ENCODE peak calls at places on chromosomes 5 and 9, in seven cellular contexts. One of them, this sample, is unnamed.

GRCh38 chr5:442335-443238 is at the start of gene EXOC3:
- DNase-seq in tibial artery: peak; percentile 81
- DNase-seq in uterus: peak; percentile 72
- DNase-seq in neural progenitor cell: peak; percentile 91
- DNase-seq in fibroblast of lung: peak; percentile 65
- DNase-seq in OCI-LY7: peak; percentile 86
- DNase-seq in tibial nerve: no peak
- DNase-seq in this sample: peak; percentile 69

GRCh38 chr5:139744471-139745120 is 51.0 kb upstream of the PSD2 start:
- DNase-seq in uterus: no peak
- DNase-seq in OCI-LY7: no peak
- DNase-seq in fibroblast of lung: no peak
- DNase-seq in tibial artery: no peak
- DNase-seq in tibial nerve: no peak
- DNase-seq in neural progenitor cell: no peak
- DNase-seq in this sample: no peak

GRCh38 chr5:59496524-59497134 is 396.9 kb downstream of the PDE4D start:
- DNase-seq in OCI-LY7: peak; percentile 41
- DNase-seq in uterus: no peak
- DNase-seq in neural progenitor cell: peak; percentile 9
- DNase-seq in fibroblast of lung: peak; percentile 15
- DNase-seq in tibial nerve: no peak
- DNase-seq in tibial artery: no peak
- DNase-seq in this sample: no peak

GRCh38 chr5:151122828-151123227 is 34.8 kb downstream of the ANXA6 start:
- DNase-seq in fibroblast of lung: no peak
- DNase-seq in tibial nerve: no peak
- DNase-seq in neural progenitor cell: no peak
- DNase-seq in uterus: no peak
- DNase-seq in tibial artery: no peak
- DNase-seq in OCI-LY7: no peak
- DNase-seq in this sample: no peak

GRCh38 chr9:107738789-107739188 is 249.2 kb upstream of the KLF4 start:
- DNase-seq in tibial artery: no peak
- DNase-seq in OCI-LY7: no peak
- DNase-seq in neural progenitor cell: no peak
- DNase-seq in tibial nerve: no peak
- DNase-seq in uterus: no peak
- DNase-seq in fibroblast of lung: peak; percentile 21
- DNase-seq in this sample: no peak

GRCh38 chr9:125486576-125486975 is 220.4 kb downstream of the MAPKAP1 start:
- DNase-seq in fibroblast of lung: peak; percentile 47
- DNase-seq in neural progenitor cell: no peak
- DNase-seq in tibial nerve: no peak
- DNase-seq in tibial artery: no peak
- DNase-seq in uterus: peak; percentile 32
- DNase-seq in OCI-LY7: no peak
- DNase-seq in this sample: no peak

GRCh38 chr9:105295986-105296385 is 51.5 kb downstream of the SLC44A1 start:
- DNase-seq in fibroblast of lung: peak; percentile 17
- DNase-seq in OCI-LY7: no peak
- DNase-seq in tibial artery: no peak
- DNase-seq in tibial nerve: no peak
- DNase-seq in neural progenitor cell: peak; percentile 45
- DNase-seq in uterus: no peak
- DNase-seq in this sample: no peak

GRCh38 chr5:81140942-81141341 is 92.2 kb upstream of the CKMT2 start:
- DNase-seq in fibroblast of lung: peak; percentile 82
- DNase-seq in OCI-LY7: no peak
- DNase-seq in neural progenitor cell: no peak
- DNase-seq in tibial nerve: peak; percentile 70
- DNase-seq in tibial artery: no peak
- DNase-seq in uterus: peak; percentile 31
- DNase-seq in this sample: no peak

GRCh38 chr5:37519304-37519703 is 140.2 kb downstream of the WDR70 start:
- DNase-seq in neural progenitor cell: no peak
- DNase-seq in fibroblast of lung: no peak
- DNase-seq in OCI-LY7: no peak
- DNase-seq in tibial artery: no peak
- DNase-seq in uterus: no peak
- DNase-seq in tibial nerve: no peak
- DNase-seq in this sample: no peak

GRCh38 chr9:20189871-20190270 is 401.0 kb upstream of the SLC24A2 start:
- DNase-seq in neural progenitor cell: peak; percentile 82
- DNase-seq in tibial artery: no peak
- DNase-seq in uterus: no peak
- DNase-seq in OCI-LY7: no peak
- DNase-seq in fibroblast of lung: no peak
- DNase-seq in tibial nerve: no peak
- DNase-seq in this sample: no peak

GRCh38 chr5:180642181-180643140 is 6.9 kb downstream of the FLT4 start:
- DNase-seq in tibial nerve: no peak
- DNase-seq in fibroblast of lung: no peak
- DNase-seq in tibial artery: peak; percentile 39
- DNase-seq in neural progenitor cell: no peak
- DNase-seq in OCI-LY7: no peak
- DNase-seq in uterus: peak; percentile 8
- DNase-seq in this sample: no peak

GRCh38 chr9:137989999-137990715 is 112.6 kb downstream of the CACNA1B start:
- DNase-seq in neural progenitor cell: no peak
- DNase-seq in OCI-LY7: no peak
- DNase-seq in tibial artery: peak; percentile 44
- DNase-seq in uterus: no peak
- DNase-seq in tibial nerve: no peak
- DNase-seq in fibroblast of lung: no peak
- DNase-seq in this sample: no peak

GRCh38 chr9:87725356-87725899 is 491 bp upstream of the CTSL start:
- DNase-seq in tibial nerve: no peak
- DNase-seq in neural progenitor cell: peak; percentile 50
- DNase-seq in tibial artery: peak; percentile 68
- DNase-seq in OCI-LY7: no peak
- DNase-seq in uterus: peak; percentile 46
- DNase-seq in fibroblast of lung: no peak
- DNase-seq in this sample: no peak

GRCh38 chr9:118192807-118193206 is 488.6 kb downstream of the TLR4 start:
- DNase-seq in uterus: no peak
- DNase-seq in neural progenitor cell: no peak
- DNase-seq in OCI-LY7: no peak
- DNase-seq in tibial artery: no peak
- DNase-seq in tibial nerve: no peak
- DNase-seq in fibroblast of lung: no peak
- DNase-seq in this sample: no peak

GRCh38 chr5:84215521-84215920 is 169.2 kb downstream of the EDIL3 start:
- DNase-seq in tibial nerve: no peak
- DNase-seq in fibroblast of lung: no peak
- DNase-seq in uterus: no peak
- DNase-seq in OCI-LY7: no peak
- DNase-seq in neural progenitor cell: no peak
- DNase-seq in tibial artery: no peak
- DNase-seq in this sample: no peak

GRCh38 chr5:87686975-87687374 is 274.2 kb upstream of the CCNH start:
- DNase-seq in fibroblast of lung: no peak
- DNase-seq in tibial nerve: no peak
- DNase-seq in neural progenitor cell: no peak
- DNase-seq in tibial artery: no peak
- DNase-seq in uterus: no peak
- DNase-seq in OCI-LY7: no peak
- DNase-seq in this sample: no peak

DNA sequence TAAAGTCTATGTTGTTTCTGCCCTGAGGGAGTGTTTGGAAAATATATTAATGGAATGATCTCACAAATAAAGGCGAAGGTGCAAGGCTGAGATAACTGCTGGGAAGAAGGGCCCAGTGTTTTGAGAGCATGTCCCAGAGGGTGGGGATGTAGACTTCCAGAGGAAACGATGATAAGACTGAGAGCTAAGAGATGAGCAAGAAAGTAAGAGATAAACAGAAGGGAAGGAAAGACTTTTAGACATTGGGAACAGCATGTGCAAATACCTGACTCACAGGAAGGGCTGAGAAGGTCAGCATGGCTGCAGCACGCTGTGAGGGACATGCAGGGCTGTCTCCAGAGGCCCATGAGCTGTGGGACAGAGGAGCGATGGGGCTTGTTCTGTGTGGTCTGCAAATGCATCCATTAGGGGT is 19.9 kb upstream of the ADRB2 start:
- DNase-seq in fibroblast of lung: no peak
- DNase-seq in tibial artery: no peak
- DNase-seq in neural progenitor cell: no peak
- DNase-seq in OCI-LY7: no peak
- DNase-seq in uterus: no peak
- DNase-seq in tibial nerve: no peak
- DNase-seq in this sample: no peak
- H3K4me3 ChIP-seq in fibroblast of lung: no peak overlapping the region
- H3K4me3 ChIP-seq in tibial artery: no peak overlapping the region
- H3K4me3 ChIP-seq in neural progenitor cell: no peak overlapping the region
- H3K4me3 ChIP-seq in OCI-LY7: peak overlapping the region; percentile 12
- H3K4me3 ChIP-seq in uterus: no peak overlapping the region
- H3K4me3 ChIP-seq in tibial nerve: no peak overlapping the region
- H3K4me3 ChIP-seq in this sample: no peak overlapping the region

DNA sequence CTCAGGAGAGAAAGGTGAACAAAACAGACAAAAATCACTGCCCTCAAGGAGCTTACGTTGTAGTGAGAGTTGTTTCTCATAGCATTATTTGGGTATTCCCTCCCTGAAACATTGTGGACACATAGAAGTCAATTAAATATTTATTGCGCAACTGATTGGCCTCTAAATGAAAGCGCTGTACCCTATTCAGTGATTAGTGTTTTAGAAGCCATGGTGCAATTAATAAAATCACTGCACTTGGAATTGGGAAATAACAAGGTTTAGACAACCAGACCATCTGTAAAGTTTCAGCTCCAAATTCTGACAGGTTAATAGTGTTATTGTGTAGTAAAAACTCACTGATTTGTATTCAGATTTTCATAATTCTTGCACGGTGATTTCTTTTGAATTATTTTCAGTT is 35.9 kb downstream of the TNPO1 start:
- DNase-seq in tibial nerve: no peak
- DNase-seq in tibial artery: no peak
- DNase-seq in OCI-LY7: no peak
- DNase-seq in fibroblast of lung: no peak
- DNase-seq in neural progenitor cell: no peak
- DNase-seq in uterus: no peak
- DNase-seq in this sample: no peak
- H3K36me3 ChIP-seq in tibial nerve: peaks cover 17% of the 10 kb centered on the region
- H3K36me3 ChIP-seq in tibial artery: peaks cover 23% of the 10 kb centered on the region
- H3K36me3 ChIP-seq in OCI-LY7: peaks cover 88% of the 10 kb centered on the region
- H3K36me3 ChIP-seq in fibroblast of lung: peaks cover 6% of the 10 kb centered on the region
- H3K36me3 ChIP-seq in neural progenitor cell: peaks cover 35% of the 10 kb centered on the region
- H3K36me3 ChIP-seq in uterus: no peaks in the 10 kb centered on the region
- H3K36me3 ChIP-seq in this sample: peaks cover 5% of the 10 kb centered on the region

GRCh38 chr5:124740991-124741583 is 5.4 kb downstream of the ZNF608 start:
- DNase-seq in uterus: no peak
- DNase-seq in OCI-LY7: peak; percentile 59
- DNase-seq in tibial artery: no peak
- DNase-seq in tibial nerve: no peak
- DNase-seq in fibroblast of lung: peak; percentile 82
- DNase-seq in neural progenitor cell: no peak
- DNase-seq in this sample: no peak

GRCh38 chr5:124743534-124744169 is 2.8 kb downstream of the ZNF608 start:
- DNase-seq in tibial artery: no peak
- DNase-seq in tibial nerve: no peak
- DNase-seq in fibroblast of lung: no peak
- DNase-seq in uterus: no peak
- DNase-seq in OCI-LY7: peak; percentile 75
- DNase-seq in neural progenitor cell: peak; percentile 30
- DNase-seq in this sample: no peak

GRCh38 chr5:124742521-124742920 is 3.9 kb downstream of the ZNF608 start:
- DNase-seq in tibial nerve: no peak
- DNase-seq in fibroblast of lung: no peak
- DNase-seq in OCI-LY7: no peak
- DNase-seq in tibial artery: no peak
- DNase-seq in uterus: no peak
- DNase-seq in neural progenitor cell: no peak
- DNase-seq in this sample: no peak

GRCh38 chr5:124742983-124743533 is 3.4 kb downstream of the ZNF608 start:
- DNase-seq in uterus: no peak
- DNase-seq in OCI-LY7: peak; percentile 50
- DNase-seq in tibial nerve: no peak
- DNase-seq in neural progenitor cell: no peak
- DNase-seq in tibial artery: peak; percentile 57
- DNase-seq in fibroblast of lung: peak; percentile 82
- DNase-seq in this sample: no peak

DNA sequence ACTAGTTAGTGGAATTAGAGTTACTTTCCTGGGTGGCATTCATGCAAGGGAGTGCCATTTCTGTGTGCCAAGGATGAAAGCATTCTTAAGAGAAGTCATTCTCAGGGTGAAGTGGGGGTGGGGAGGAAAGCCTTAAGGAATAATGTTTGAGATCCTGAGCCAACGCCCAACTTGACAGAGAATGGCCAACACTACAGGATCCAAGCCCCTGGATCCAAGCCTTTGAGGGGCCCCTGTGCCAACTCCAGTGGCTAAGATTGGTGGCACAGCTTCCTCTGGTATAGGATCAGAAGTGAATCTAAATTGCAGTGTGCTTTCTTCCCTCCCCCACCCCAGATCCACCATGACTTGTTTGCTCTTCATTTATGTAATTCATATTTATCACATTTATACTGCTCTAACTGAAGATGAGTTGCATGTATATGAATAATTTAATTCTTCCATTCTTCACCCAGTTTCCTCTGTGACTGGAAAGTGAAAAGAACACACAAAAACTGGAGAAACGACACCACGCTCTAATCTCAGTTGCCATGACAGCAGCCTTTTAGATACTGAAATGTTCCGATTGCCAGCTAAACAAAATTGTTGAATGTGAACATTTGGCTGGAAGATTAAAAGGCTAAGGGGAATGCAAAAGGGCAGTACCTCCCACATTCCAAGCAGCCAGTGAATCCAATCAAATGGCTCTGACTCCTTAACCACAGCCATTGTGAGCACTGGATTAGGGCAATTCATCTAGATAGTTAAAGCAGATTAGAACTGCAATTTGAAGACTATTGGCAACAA is 4.5 kb downstream of the ZNF608 start:
- DNase-seq in tibial nerve: no peak
- DNase-seq in fibroblast of lung: peak; percentile 92
- DNase-seq in uterus: no peak
- DNase-seq in tibial artery: no peak
- DNase-seq in OCI-LY7: peak; percentile 44
- DNase-seq in neural progenitor cell: peak; percentile 91
- DNase-seq in this sample: no peak
- H3K4me3 ChIP-seq in tibial nerve: peak overlapping the region; percentile 62
- H3K4me3 ChIP-seq in fibroblast of lung: no peak overlapping the region
- H3K4me3 ChIP-seq in uterus: no peak overlapping the region
- H3K4me3 ChIP-seq in tibial artery: no peak overlapping the region
- H3K4me3 ChIP-seq in OCI-LY7: peak overlapping the region; percentile 85
- H3K4me3 ChIP-seq in neural progenitor cell: peak overlapping the region; percentile 69
- H3K4me3 ChIP-seq in this sample: no peak overlapping the region

GRCh38 chr5:98877600-98877999 is 51.2 kb downstream of the CHD1 start:
- DNase-seq in neural progenitor cell: no peak
- DNase-seq in tibial artery: no peak
- DNase-seq in tibial nerve: no peak
- DNase-seq in uterus: no peak
- DNase-seq in OCI-LY7: no peak
- DNase-seq in fibroblast of lung: no peak
- DNase-seq in this sample: no peak

DNA sequence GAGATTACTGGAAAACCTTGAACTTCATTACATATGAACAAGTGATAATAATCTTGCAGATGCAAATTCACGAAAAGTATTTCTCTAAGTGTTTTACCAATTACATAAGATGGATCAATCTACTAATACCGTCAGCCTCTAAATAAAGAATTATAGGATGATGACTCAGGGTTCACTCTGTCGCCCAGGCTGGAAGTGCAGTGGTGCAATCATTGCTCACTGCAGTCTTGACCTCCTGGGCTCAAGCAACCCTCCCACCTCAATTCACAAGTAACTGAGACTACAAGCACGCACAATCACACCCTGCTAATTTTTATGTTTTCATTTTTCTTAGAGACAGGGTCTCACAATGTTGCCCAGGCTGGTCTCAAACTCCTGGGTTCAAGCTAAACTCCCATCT is 56.1 kb downstream of the CHD1 start:
- DNase-seq in fibroblast of lung: peak; percentile 55
- DNase-seq in tibial artery: no peak
- DNase-seq in neural progenitor cell: no peak
- DNase-seq in uterus: no peak
- DNase-seq in OCI-LY7: no peak
- DNase-seq in tibial nerve: no peak
- DNase-seq in this sample: no peak
- H3K36me3 ChIP-seq in fibroblast of lung: peaks cover 3% of the 10 kb centered on the region
- H3K36me3 ChIP-seq in tibial artery: peaks cover 66% of the 10 kb centered on the region
- H3K36me3 ChIP-seq in neural progenitor cell: peaks cover 84% of the 10 kb centered on the region
- H3K36me3 ChIP-seq in uterus: no peaks in the 10 kb centered on the region
- H3K36me3 ChIP-seq in OCI-LY7: no peaks in the 10 kb centered on the region
- H3K36me3 ChIP-seq in tibial nerve: peaks cover 79% of the 10 kb centered on the region
- H3K36me3 ChIP-seq in this sample: peaks cover 71% of the 10 kb centered on the region

This sample was measured in CD4-positive, alpha-beta memory T cell.